ENCODE peak calls at places on chromosome 22, in five cellular contexts. L is lung microvascular endothelial cell; M is activated naive CD4-positive, alpha-beta T cell treated with anti-CD3 and anti-CD28 coated beads for 36 hours; W is sigmoid colon; H is T-helper 9 cell. Q is an unnamed sample.

GRCh38 chr22:27844256-27844655 is 42.7 kb upstream of the MN1 start:
- DNase-seq in L (no peak), M (no peak), W (no peak), H (no peak), Q (no peak)

GRCh38 chr22:38261478-38261803 is 11.4 kb downstream of the TMEM184B start:
- DNase-seq in L (no peak), M (no peak), W (no peak), H (no peak), Q (no peak)

GRCh38 chr22:43433451-43433850 is 21.6 kb downstream of the MPPED1 start:
- DNase-seq in L (no peak), M (no peak), W (peak), H (no peak), Q (no peak)

GRCh38 chr22:24386814-24387550 is 40.4 kb upstream of the ADORA2A start:
- DNase-seq in L (no peak), M (no peak), W (no peak), H (no peak), Q (no peak)

GRCh38 chr22:41237707-41238569 is 2.8 kb downstream of the CHADL start:
- DNase-seq in L (peak), M (peak), W (peak), H (peak), Q (peak)

GRCh38 chr22:19040581-19041402 is 81.4 kb downstream of the DGCR2 start:
- DNase-seq in L (no peak), M (no peak), W (peak), H (no peak), Q (no peak)

GRCh38 chr22:49852898-49853894 is at the start of gene ZBED4:
- DNase-seq in L (peak), M (peak), W (peak), H (peak), Q (peak)

GRCh38 chr22:46618667-46619066 is 1.5 kb upstream of the GRAMD4 start:
- DNase-seq in L (no peak), M (no peak), W (no peak), H (no peak), Q (no peak)

GRCh38 chr22:22955276-22955798 is 67.7 kb downstream of the IGLL5 start:
- DNase-seq in L (no peak), M (no peak), W (no peak), H (no peak), Q (no peak)

GRCh38 chr22:42934338-42934737 is 77.3 kb upstream of the ARFGAP3 start:
- DNase-seq in L (no peak), M (no peak), W (no peak), H (no peak), Q (no peak)

GRCh38 chr22:32444068-32444467 is 20.2 kb downstream of the BPIFC start:
- DNase-seq in L (peak), M (peak), W (no peak), H (no peak), Q (no peak)

GRCh38 chr22:44410396-44411056 is 87.5 kb downstream of the RTL6 start:
- DNase-seq in L (no peak), M (no peak), W (peak), H (no peak), Q (no peak)

GRCh38 chr22:30241576-30242371 is 4.8 kb downstream of the LIF start:
- DNase-seq in L (no peak), M (no peak), W (no peak), H (no peak), Q (no peak)

GRCh38 chr22:49767355-49768062 is 60.2 kb downstream of the BRD1 start:
- DNase-seq in L (peak), M (peak), W (peak), H (no peak), Q (no peak)

GRCh38 chr22:50048066-50048765 is 9.9 kb downstream of the TTLL8 start:
- DNase-seq in L (no peak), M (no peak), W (no peak), H (no peak), Q (no peak)

GRCh38 chr22:31631381-31631780 is 30.6 kb downstream of the PISD start:
- DNase-seq in L (no peak), M (no peak), W (no peak), H (no peak), Q (no peak)

GRCh38 chr22:46105494-46106278 is 44.6 kb upstream of the PPARA start:
- DNase-seq in L (no peak), M (no peak), W (peak), H (no peak), Q (no peak)

GRCh38 chr22:26573026-26573662 is 16.8 kb downstream of the TPST2 start:
- DNase-seq in L (no peak), M (peak), W (peak), H (no peak), Q (no peak)

GRCh38 chr22:31830721-31831070 is 76.9 kb downstream of the DEPDC5 start:
- DNase-seq in L (no peak), M (no peak), W (no peak), H (no peak), Q (no peak)

GRCh38 chr22:16824718-16825687 is at the start of gene XKR3:
- DNase-seq in L (no peak), M (peak), W (no peak), H (no peak), Q (no peak)

GRCh38 chr22:19761500-19762314 is 1.1 kb downstream of the TBX1 start:
- DNase-seq in L (peak), M (no peak), W (no peak), H (no peak), Q (no peak)

GRCh38 chr22:29112102-29112501 is 39.3 kb downstream of the KREMEN1 start:
- DNase-seq in L (no peak), M (no peak), W (no peak), H (no peak), Q (no peak)

GRCh38 chr22:30891781-30892180 is 76.8 kb downstream of the MORC2 start:
- DNase-seq in L (no peak), M (no peak), W (no peak), H (no peak), Q (no peak)

GRCh38 chr22:48742556-48743343 is 1084.9 kb downstream of the BRD1 start:
- DNase-seq in L (no peak), M (no peak), W (no peak), H (no peak), Q (no peak)

GRCh38 chr22:22687638-22688500 is 43.5 kb downstream of the GGTLC2 start:
- DNase-seq in L (peak), M (peak), W (no peak), H (no peak), Q (no peak)

GRCh38 chr22:28025866-28026575 is 107.0 kb upstream of the PITPNB start:
- DNase-seq in L (no peak), M (no peak), W (no peak), H (no peak), Q (no peak)

GRCh38 chr22:36797988-36798670 is 18.7 kb downstream of the PVALB start:
- DNase-seq in L (no peak), M (no peak), W (no peak), H (no peak), Q (no peak)

GRCh38 chr22:24516301-24516737 is 21.2 kb downstream of the UPB1 start:
- DNase-seq in L (peak), M (no peak), W (no peak), H (no peak), Q (no peak)

Q was measured in effector CD4-positive, alpha-beta T cell.